ENCODE peak calls at places on chromosomes 12 and 14, in five cellular contexts. U is GM12865; R is AG10803; F is epithelial cell of esophagus; N is CD8-positive, alpha-beta T cell. I is an unnamed sample.

GRCh38 chr12:119803391-119803791 is 73.7 kb downstream of the CIT start:
- DNase-seq in R (peak), U (no peak), F (no peak), N (no peak), I (peak)

GRCh38 chr12:116861331-116861730 is 19.9 kb downstream of the HRK start:
- DNase-seq in N (no peak), F (no peak), U (peak), R (peak), I (peak)

GRCh38 chr12:66862586-66862985 is 183.7 kb upstream of the GRIP1 start:
- DNase-seq in N (no peak), R (no peak), F (no peak), U (no peak), I (no peak)

GRCh38 chr14:104371917-104372316 is 207.6 kb upstream of the C14orf180 start:
- DNase-seq in U (no peak), F (no peak), R (no peak), N (no peak), I (no peak)

GRCh38 chr14:73723411-73723798 is 9.2 kb upstream of the PNMA1 start:
- DNase-seq in U (no peak), N (no peak), R (peak), F (no peak), I (peak)

GRCh38 chr12:131094831-131095805 is 141.4 kb downstream of the ADGRD1 start:
- DNase-seq in R (no peak), N (no peak), F (no peak), U (no peak), I (no peak)

GRCh38 chr12:19978193-19978592 is 390.1 kb upstream of the PDE3A start:
- DNase-seq in F (no peak), N (no peak), U (no peak), R (peak), I (peak)

GRCh38 chr12:76878045-76878898 is 547 bp downstream of the CSRP2 start:
- DNase-seq in N (no peak), R (no peak), F (peak), U (peak), I (peak)

GRCh38 chr12:63319936-63320633 is 169.1 kb upstream of the AVPR1A start:
- DNase-seq in R (no peak), F (peak), U (no peak), N (no peak), I (no peak)

GRCh38 chr14:79732911-79733310 is 478.4 kb downstream of the DIO2 start:
- DNase-seq in R (no peak), N (no peak), F (no peak), U (no peak), I (peak)
- H3K4me3 ChIP-seq in R (no peak), N (no peak), F (no peak), U (no peak), I (no peak)

GRCh38 chr14:28012629-28013415 is 753.8 kb upstream of the FOXG1 start:
- DNase-seq in F (no peak), N (no peak), U (no peak), R (no peak), I (no peak)
- TF ChIP-seq CTCF in F (no peak), N (no peak), U (no peak), R (no peak), I (no peak)

DNA sequence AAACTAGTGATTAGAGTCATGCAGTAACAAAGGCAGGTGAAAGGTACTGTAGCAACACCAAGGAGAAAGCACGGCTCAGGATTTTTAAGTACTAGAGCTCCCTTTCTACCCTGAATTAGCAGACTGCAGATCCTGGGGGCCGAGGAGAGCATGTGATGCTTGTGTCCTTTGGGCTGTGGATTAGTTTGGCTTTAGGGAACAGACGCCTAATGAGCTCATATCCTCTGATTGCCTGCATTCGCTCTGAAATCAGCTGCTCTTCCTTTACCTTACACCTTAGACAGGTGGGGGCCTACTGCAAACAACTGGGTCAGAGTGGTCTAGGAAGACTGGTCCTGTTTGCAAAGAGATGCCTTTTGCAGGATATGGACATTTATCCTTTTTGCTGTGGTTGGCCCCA is 2.2 kb downstream of the PIP4K2C start:
- DNase-seq in F (no peak), N (no peak), U (no peak), R (no peak), I (no peak)
- H3K4me3 ChIP-seq in F (no peak), N (no peak), U (no peak), R (no peak), I (no peak)

GRCh38 chr12:13976028-13976584 is 5.3 kb downstream of the GRIN2B start:
- DNase-seq in U (no peak), N (no peak), R (no peak), F (no peak), I (no peak)
- TF ChIP-seq CTCF in U (no peak), N (no peak), R (no peak), F (no peak), I (no peak)

DNA sequence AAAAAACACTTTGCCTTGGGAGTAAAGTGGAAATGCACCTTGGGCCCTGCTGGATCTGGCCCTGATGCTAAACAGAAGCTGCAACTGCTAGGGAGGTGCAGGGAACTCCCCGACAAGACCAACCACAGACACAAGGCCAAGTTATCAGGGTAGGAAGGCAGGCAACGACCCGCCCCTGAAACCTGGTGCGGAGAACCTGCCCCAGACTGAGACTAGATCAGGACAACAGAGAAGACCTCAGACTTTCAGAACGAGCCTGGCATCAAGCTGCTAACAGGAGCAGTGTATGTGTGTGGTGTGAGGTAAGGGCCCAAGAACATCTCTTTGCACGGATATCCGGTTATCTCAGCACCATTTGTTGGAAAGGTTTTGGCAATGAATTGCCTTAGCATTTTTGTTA is 233.7 kb upstream of the RTL1 start:
- DNase-seq in F (no peak), U (no peak), N (no peak), R (no peak), I (no peak)
- H3K4me3 ChIP-seq in F (no peak), U (no peak), N (no peak), R (no peak), I (no peak)

I was measured in fibroblast of pulmonary artery.